ENCODE peak calls at places on chromosomes 13 and 19, in seven cellular contexts. N is IMR-90, U is mesenchymal stem cell, T is H9, V is neuronal stem cell, S is H1, D is trophoblast cell. Z is an unnamed sample. For H3K79me1, the result is how much of the 10 kb centered on the place peaks cover.

GRCh38 chr13:111216166-111216960 is 101.3 kb downstream of the ARHGEF7 start:
- DNase-seq in N (peak), U (peak), T (peak), V (peak), S (no peak), D (no peak), Z (peak)

GRCh38 chr19:6740589-6741348 is 1.3 kb downstream of the TRIP10 start:
- DNase-seq in N (peak), U (peak), T (peak), V (peak), S (no peak), D (peak), Z (peak)

GRCh38 chr13:72527333-72527732 is 200.1 kb downstream of the MZT1 start:
- DNase-seq in N (no peak), U (no peak), T (no peak), V (no peak), S (peak), D (no peak), Z (no peak)

GRCh38 chr19:6161271-6161850 is 25.9 kb downstream of the ACSBG2 start:
- DNase-seq in N (no peak), U (no peak), T (peak), V (no peak), S (peak), D (no peak), Z (peak)

GRCh38 chr13:76148374-76148773 is 512.2 kb downstream of the LMO7 start:
- DNase-seq in N (no peak), U (no peak), T (no peak), V (no peak), S (no peak), D (no peak), Z (no peak)

GRCh38 chr13:75726313-75726712 is 90.2 kb downstream of the LMO7 start:
- DNase-seq in N (no peak), U (no peak), T (no peak), V (no peak), S (no peak), D (no peak), Z (no peak)

GRCh38 chr19:15467734-15468214 is 3.4 kb upstream of the RASAL3 start:
- DNase-seq in N (no peak), U (no peak), T (no peak), V (no peak), S (no peak), D (no peak), Z (no peak)

GRCh38 chr13:87810391-87810801 is 139.2 kb downstream of the SLITRK5 start:
- DNase-seq in N (no peak), U (peak), T (peak), V (no peak), S (peak), D (no peak), Z (peak)

GRCh38 chr19:46413262-46414031 is at the start of gene CCDC8:
- DNase-seq in N (peak), U (peak), T (peak), V (peak), S (peak), D (peak), Z (peak)

GRCh38 chr19:6423499-6424189 is 967 bp downstream of the KHSRP start:
- DNase-seq in N (peak), U (peak), T (peak), V (no peak), S (no peak), D (peak), Z (peak)

GRCh38 chr13:29472317-29472961 is 123.0 kb downstream of the SLC7A1 start:
- DNase-seq in N (peak), U (peak), T (peak), V (no peak), S (no peak), D (peak), Z (peak)

GRCh38 chr19:18520848-18521691 is 800 bp downstream of the ELL start:
- DNase-seq in N (no peak), U (peak), T (peak), V (peak), S (no peak), D (no peak), Z (peak)

GRCh38 chr13:39875583-39875982 is 220.1 kb downstream of the COG6 start:
- DNase-seq in N (peak), U (no peak), T (no peak), V (no peak), S (no peak), D (no peak), Z (no peak)

GRCh38 chr13:101425623-101426022 is 9.3 kb upstream of the NALCN start:
- DNase-seq in N (no peak), U (no peak), T (no peak), V (no peak), S (no peak), D (no peak), Z (peak)

GRCh38 chr13:31172001-31172400 is 10.3 kb upstream of the HSPH1 start:
- DNase-seq in N (peak), U (peak), T (no peak), V (no peak), S (no peak), D (no peak), Z (no peak)

DNA sequence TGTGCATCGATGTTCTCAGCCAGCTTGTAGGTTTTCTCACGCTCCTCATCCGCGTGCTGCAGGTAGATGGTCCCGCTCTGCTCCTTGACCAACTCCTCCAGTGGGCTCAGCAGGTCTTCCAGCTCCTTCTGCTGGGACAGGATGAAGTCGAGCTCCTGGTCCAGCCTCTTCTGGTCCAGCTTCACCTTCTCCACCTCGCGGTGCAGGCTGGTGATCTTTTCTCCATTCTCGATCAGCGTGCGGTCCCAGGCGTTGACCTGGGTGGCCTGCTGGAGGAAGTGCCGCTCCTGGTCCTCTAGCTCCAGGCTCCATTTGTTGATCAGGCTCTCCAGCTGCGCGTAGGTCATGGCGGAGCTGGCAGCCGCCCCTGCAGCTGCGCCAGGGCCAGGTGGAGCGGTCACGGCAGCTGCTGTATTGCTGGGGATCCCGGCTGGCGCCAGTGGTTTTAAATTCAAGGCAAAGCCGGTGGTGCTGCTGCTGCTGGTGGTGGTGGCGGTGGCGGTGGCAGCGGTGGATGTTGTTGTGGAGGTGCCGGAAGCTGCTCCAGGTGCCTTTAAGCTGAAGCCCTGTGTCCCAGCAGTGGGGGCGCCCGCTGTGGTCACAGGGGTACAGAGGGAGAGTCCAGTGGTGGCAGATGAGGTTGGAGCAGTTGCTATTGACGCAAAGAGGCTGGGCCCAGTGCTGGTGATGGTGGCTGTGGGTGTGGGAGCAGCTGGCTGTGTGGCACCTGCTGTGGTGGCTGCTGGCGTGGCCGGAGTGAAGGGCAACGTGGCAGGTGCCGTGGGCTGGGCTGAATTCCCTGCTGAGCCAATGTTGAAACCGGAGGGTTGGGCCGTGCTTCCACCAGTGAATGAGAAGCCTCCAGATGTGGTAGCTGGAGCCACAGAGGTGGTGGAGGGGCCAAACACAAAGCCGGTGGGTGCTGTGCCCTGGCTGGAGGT is 12.1 kb upstream of the IL4I1 start:
- DNase-seq in N (no peak), U (no peak), T (no peak), V (no peak), S (no peak), D (no peak), Z (no peak)
- H3K79me1 ChIP-seq in N (under half), U (under half), T (under half), V (under half), S (under half), D (under half), Z (under half)

DNA sequence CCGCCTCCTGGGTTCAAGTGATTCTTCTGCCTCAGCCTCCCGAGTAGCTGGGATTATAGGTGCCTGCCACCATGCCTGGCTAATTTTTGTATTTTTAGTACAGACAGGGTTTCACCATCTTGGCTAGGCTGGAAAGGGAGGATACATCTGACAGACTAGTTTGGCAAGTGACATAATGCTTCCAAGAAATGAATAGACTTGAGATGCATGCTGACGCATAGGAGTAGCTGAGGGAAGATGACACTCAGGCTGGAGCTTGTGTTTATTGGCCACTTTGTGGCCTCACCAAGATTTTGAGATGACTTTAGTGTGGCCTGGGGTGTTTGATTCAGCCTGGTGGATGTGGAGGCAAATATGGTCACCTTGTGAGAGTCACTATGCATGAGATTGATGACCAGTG is 4.0 kb downstream of the ZNF586 start:
- DNase-seq in N (no peak), U (no peak), T (no peak), V (no peak), S (no peak), D (no peak), Z (no peak)
- H2AK5ac ChIP-seq in N (no peak), U (no peak), T (no peak), V (no peak), S (no peak), D (no peak), Z (no peak)

DNA sequence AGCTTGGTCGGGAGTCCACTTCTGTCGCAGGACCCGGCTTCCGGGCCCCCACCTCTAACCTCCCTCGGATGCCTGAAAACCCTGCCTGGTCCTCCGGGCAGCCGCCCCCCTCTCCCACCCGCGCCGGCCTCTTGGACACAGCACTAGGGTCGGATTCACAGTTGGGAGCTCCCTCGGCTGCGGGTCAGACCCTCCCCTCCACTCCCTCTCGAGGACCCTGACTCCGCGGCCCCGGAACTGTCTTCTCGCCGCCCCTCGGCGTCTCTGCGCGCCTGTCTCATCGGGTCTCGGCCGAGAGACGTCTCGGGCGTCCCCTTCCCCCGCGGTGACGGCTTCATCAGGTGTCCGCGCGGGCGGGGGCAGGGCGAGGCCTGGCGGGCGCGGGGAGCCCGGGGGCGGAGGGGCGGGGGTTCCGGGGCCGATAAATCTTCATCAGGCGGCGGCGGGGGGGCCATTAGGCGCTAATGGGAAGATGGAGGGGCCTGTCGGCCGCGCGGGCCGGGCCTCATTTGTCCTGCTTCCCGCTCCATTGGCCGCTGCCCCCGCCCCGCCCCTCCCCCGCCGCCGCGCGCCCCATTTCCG is 11.7 kb upstream of the ERFL start:
- DNase-seq in N (no peak), U (no peak), T (no peak), V (no peak), S (no peak), D (no peak), Z (peak)
- H3K9ac ChIP-seq in N (peak), U (peak), T (no peak), V (peak), S (no peak), D (no peak), Z (peak)

GRCh38 chr13:83666126-83666525 is 216.1 kb downstream of the SLITRK1 start:
- DNase-seq in N (peak), U (no peak), T (no peak), V (no peak), S (no peak), D (no peak), Z (no peak)
- H3K79me1 ChIP-seq in N (under half), U (under half), T (under half), V (under half), S (under half), D (under half), Z (under half)

DNA sequence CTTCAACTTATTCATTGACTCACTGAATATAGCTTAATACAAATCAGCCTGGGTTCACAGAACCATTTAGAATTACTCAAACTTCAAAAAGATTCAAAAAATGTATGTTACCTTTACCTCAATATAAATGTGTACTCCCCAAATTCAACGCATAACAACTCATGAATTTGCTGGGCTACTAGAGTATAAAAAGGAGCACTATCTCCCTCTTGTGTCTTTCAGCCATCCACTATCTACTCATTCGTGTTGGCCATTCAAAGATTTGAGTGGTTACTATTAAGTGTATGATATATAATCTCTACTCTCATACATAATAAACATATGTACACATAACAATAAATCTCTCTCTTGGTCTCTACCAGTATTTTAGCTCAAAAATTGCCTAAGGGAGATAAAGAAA is 20.3 kb downstream of the INTS6 start:
- DNase-seq in N (no peak), U (no peak), T (no peak), V (no peak), S (no peak), D (no peak), Z (no peak)
- H2AK5ac ChIP-seq in N (no peak), U (no peak), T (no peak), V (no peak), S (no peak), D (no peak), Z (no peak)

GRCh38 chr19:49475995-49476880 is 2.2 kb downstream of the FLT3LG start:
- DNase-seq in N (no peak), U (peak), T (peak), V (peak), S (no peak), D (peak), Z (peak)
- H3K9ac ChIP-seq in N (no peak), U (peak), T (no peak), V (no peak), S (no peak), D (no peak), Z (no peak)

GRCh38 chr19:58117841-58118575 is 20.0 kb upstream of the ZSCAN18 start:
- DNase-seq in N (no peak), U (no peak), T (no peak), V (no peak), S (peak), D (no peak), Z (no peak)

GRCh38 chr19:58128041-58128685 is 22.4 kb downstream of the ZNF329 start:
- DNase-seq in N (no peak), U (no peak), T (no peak), V (no peak), S (no peak), D (no peak), Z (peak)

GRCh38 chr19:58118979-58119733 is 21.1 kb upstream of the ZSCAN18 start:
- DNase-seq in N (no peak), U (no peak), T (no peak), V (no peak), S (no peak), D (no peak), Z (no peak)

GRCh38 chr19:58129284-58129683 is 21.3 kb downstream of the ZNF329 start:
- DNase-seq in N (no peak), U (no peak), T (no peak), V (no peak), S (no peak), D (no peak), Z (no peak)

GRCh38 chr19:58123354-58123753 is 25.3 kb upstream of the ZSCAN18 start:
- DNase-seq in N (no peak), U (no peak), T (no peak), V (no peak), S (no peak), D (no peak), Z (peak)
- H3K79me1 ChIP-seq in N (under half), U (under half), T (under half), V (under half), S (under half), D (under half), Z (under half)

GRCh38 chr19:2653717-2654584 is 48.5 kb downstream of the GNG7 start:
- DNase-seq in N (no peak), U (no peak), T (peak), V (no peak), S (no peak), D (no peak), Z (peak)

GRCh38 chr19:2654585-2654861 is 48.0 kb downstream of the GNG7 start:
- DNase-seq in N (no peak), U (no peak), T (no peak), V (no peak), S (no peak), D (no peak), Z (no peak)

GRCh38 chr19:2656533-2656932 is 46.0 kb downstream of the GNG7 start:
- DNase-seq in N (no peak), U (no peak), T (no peak), V (no peak), S (no peak), D (no peak), Z (no peak)

GRCh38 chr19:2650515-2650914 is 52.0 kb downstream of the GNG7 start:
- DNase-seq in N (no peak), U (no peak), T (no peak), V (no peak), S (no peak), D (no peak), Z (no peak)

GRCh38 chr19:2652504-2653099 is 49.9 kb downstream of the GNG7 start:
- DNase-seq in N (no peak), U (no peak), T (no peak), V (no peak), S (no peak), D (no peak), Z (no peak)
- H2AK5ac ChIP-seq in N (no peak), U (no peak), T (no peak), V (no peak), S (no peak), D (no peak), Z (no peak)

Z was measured in mesendoderm.